ENCODE peak calls at places on chromosome 14, in seven cellular contexts. G is WTC11; X is stimulated activated CD8-positive, alpha-beta memory T cell treated with anti-CD3 and anti-CD28 coated beads, Interleukin-4, amount 100 ng/mL, for 1 hour; T is T-helper 17 cell; I is SHP77; N is HEK293T; J is NCI-H510A. D is an unnamed sample.

GRCh38 chr14:24135584-24135833 is 485 bp upstream of the PSME1 start:
- DNase-seq in G (no peak), X (no peak), T (no peak), I (no peak), N (no peak), J (no peak), D (no peak)

GRCh38 chr14:22463763-22464173 is 125.3 kb downstream of the DAD1 start:
- DNase-seq in G (no peak), X (no peak), T (no peak), I (no peak), N (no peak), J (no peak), D (no peak)

GRCh38 chr14:70821916-70822705 is 12.8 kb upstream of the MAP3K9 start:
- DNase-seq in G (peak), X (peak), T (peak), I (no peak), N (peak), J (peak), D (peak)

GRCh38 chr14:26966942-26967341 is 369.1 kb upstream of the NOVA1 start:
- DNase-seq in G (no peak), X (no peak), T (no peak), I (peak), N (no peak), J (no peak), D (no peak)

GRCh38 chr14:28902930-28903329 is 136.3 kb downstream of the FOXG1 start:
- DNase-seq in G (no peak), X (no peak), T (no peak), I (no peak), N (no peak), J (no peak), D (no peak)

GRCh38 chr14:100439781-100440180 is 116.6 kb downstream of the SLC25A47 start:
- DNase-seq in G (no peak), X (no peak), T (no peak), I (no peak), N (no peak), J (no peak), D (no peak)

GRCh38 chr14:61575126-61575525 is 120.2 kb upstream of the HIF1A start:
- DNase-seq in G (no peak), X (no peak), T (no peak), I (no peak), N (no peak), J (no peak), D (no peak)

GRCh38 chr14:58876613-58877012 is 238.9 kb downstream of the DACT1 start:
- DNase-seq in G (no peak), X (no peak), T (no peak), I (no peak), N (no peak), J (no peak), D (no peak)

GRCh38 chr14:35390577-35391387 is 13.8 kb downstream of the NFKBIA start:
- DNase-seq in G (no peak), X (no peak), T (no peak), I (peak), N (no peak), J (peak), D (no peak)

GRCh38 chr14:34582117-34582680 is 42.7 kb upstream of the EAPP start:
- DNase-seq in G (no peak), X (no peak), T (no peak), I (no peak), N (no peak), J (no peak), D (no peak)

GRCh38 chr14:93957751-93958566 is 18.4 kb downstream of the ASB2 start:
- DNase-seq in G (no peak), X (no peak), T (no peak), I (no peak), N (no peak), J (no peak), D (no peak)

GRCh38 chr14:64885555-64885954 is 5.8 kb upstream of the SPTB start:
- DNase-seq in G (no peak), X (no peak), T (no peak), I (no peak), N (no peak), J (no peak), D (no peak)

GRCh38 chr14:51849095-51849494 is 11.3 kb upstream of the GNG2 start:
- DNase-seq in G (no peak), X (no peak), T (no peak), I (no peak), N (no peak), J (no peak), D (no peak)

GRCh38 chr14:104355949-104356737 is 217.8 kb downstream of the KIF26A start:
- DNase-seq in G (no peak), X (no peak), T (no peak), I (no peak), N (no peak), J (no peak), D (no peak)

GRCh38 chr14:63956326-63956725 is 103.5 kb downstream of the SYNE2 start:
- DNase-seq in G (no peak), X (no peak), T (no peak), I (no peak), N (no peak), J (no peak), D (no peak)

GRCh38 chr14:94458558-94459200 is 6.1 kb upstream of the SERPINA11 start:
- DNase-seq in G (no peak), X (no peak), T (no peak), I (no peak), N (no peak), J (no peak), D (no peak)

GRCh38 chr14:34013714-34014055 is 62.8 kb upstream of the EGLN3 start:
- DNase-seq in G (no peak), X (no peak), T (no peak), I (no peak), N (no peak), J (no peak), D (no peak)

D was measured in T-helper 22 cell.